ENCODE peak calls at places on chromosomes 11 and 22, in seven cellular contexts. S, O, I, E, R, F and W are unnamed samples.

GRCh38 chr22:37169947-37170688 is 17.9 kb downstream of the C1QTNF6 start:
- DNase-seq in R (no peak), O (no peak), I (no peak), S (no peak), E (no peak), F (peak), W (no peak)

GRCh38 chr11:111301004-111301839 is 2.9 kb downstream of the POU2AF3 start:
- DNase-seq in O (no peak), E (no peak), I (no peak), R (no peak), S (no peak), F (no peak), W (no peak)

GRCh38 chr11:59206635-59207034 is 6.1 kb downstream of the MPEG1 start:
- DNase-seq in O (no peak), I (no peak), R (peak), E (peak), F (no peak), S (no peak), W (no peak)

GRCh38 chr11:48193876-48194275 is 22.7 kb upstream of the OR4B1 start:
- DNase-seq in S (no peak), F (no peak), E (no peak), I (no peak), R (no peak), O (no peak), W (no peak)

GRCh38 chr11:21514298-21514697 is 678.6 kb upstream of the ANO5 start:
- DNase-seq in I (no peak), O (no peak), S (no peak), E (peak), F (no peak), R (peak), W (no peak)

GRCh38 chr22:22397875-22398524 is 110.5 kb downstream of the ZNF280B start:
- DNase-seq in E (no peak), F (peak), S (no peak), I (no peak), R (no peak), O (no peak), W (peak)

GRCh38 chr11:34972892-34973291 is 56.5 kb downstream of the PDHX start:
- DNase-seq in O (no peak), E (no peak), F (no peak), R (no peak), I (no peak), S (no peak), W (no peak)

GRCh38 chr22:35133702-35134395 is 67.9 kb downstream of the ISX start:
- DNase-seq in O (no peak), E (no peak), R (no peak), I (no peak), F (no peak), S (no peak), W (no peak)

GRCh38 chr11:35293034-35293433 is 126.3 kb downstream of the SLC1A2 start:
- DNase-seq in F (no peak), S (no peak), I (no peak), O (no peak), R (no peak), E (no peak), W (no peak)

GRCh38 chr22:26857169-26857568 is 199.8 kb downstream of the MIAT start:
- DNase-seq in O (no peak), S (no peak), E (no peak), R (no peak), F (no peak), I (no peak), W (no peak)

GRCh38 chr11:121890377-121890776 is 225.6 kb downstream of the BLID start:
- DNase-seq in R (no peak), F (no peak), S (no peak), O (no peak), I (no peak), E (no peak), W (no peak)

GRCh38 chr11:111878385-111878765 is 590 bp downstream of the FDXACB1 start:
- DNase-seq in R (no peak), E (no peak), O (no peak), S (no peak), I (no peak), F (no peak), W (no peak)

GRCh38 chr11:28984216-28984615 is 876.0 kb downstream of the METTL15 start:
- DNase-seq in R (no peak), I (no peak), O (no peak), S (no peak), E (no peak), F (no peak), W (no peak)

GRCh38 chr11:111801135-111801534 is 34.9 kb upstream of the PPP2R1B start:
- DNase-seq in F (no peak), E (no peak), S (no peak), O (no peak), R (no peak), I (no peak), W (no peak)

GRCh38 chr22:38953577-38954413 is 3.6 kb upstream of the APOBEC3A start:
- DNase-seq in I (no peak), F (no peak), E (no peak), O (no peak), R (no peak), S (peak), W (peak)

GRCh38 chr11:78149646-78150045 is 10.2 kb upstream of the ALG8 start:
- DNase-seq in R (no peak), E (no peak), I (no peak), S (no peak), F (no peak), O (no peak), W (no peak)
- TF ChIP-seq CTCF in R (no peak), E (no peak), I (no peak), S (no peak), F (peak), O (no peak), W (peak)

GRCh38 chr11:113562576-113562975 is 87.4 kb upstream of the DRD2 start:
- DNase-seq in E (no peak), O (no peak), S (no peak), R (no peak), F (no peak), I (no peak), W (no peak)

GRCh38 chr11:113567097-113567496 is 91.9 kb upstream of the DRD2 start:
- DNase-seq in R (no peak), F (no peak), O (no peak), S (no peak), I (no peak), E (no peak), W (no peak)

GRCh38 chr11:113567867-113568266 is 92.7 kb upstream of the DRD2 start:
- DNase-seq in R (no peak), F (no peak), S (no peak), O (no peak), E (no peak), I (no peak), W (no peak)

GRCh38 chr11:113562981-113563461 is 87.8 kb upstream of the DRD2 start:
- DNase-seq in E (no peak), R (no peak), F (no peak), O (no peak), I (no peak), S (no peak), W (no peak)

GRCh38 chr11:113563766-113564165 is 88.6 kb upstream of the DRD2 start:
- DNase-seq in S (no peak), R (no peak), O (no peak), E (no peak), F (no peak), I (no peak), W (no peak)
- TF ChIP-seq CTCF in S (no peak), R (no peak), O (no peak), E (no peak), F (no peak), I (no peak), W (no peak)

GRCh38 chr11:13776134-13776815 is 107.8 kb downstream of the FAR1 start:
- DNase-seq in R (peak), I (no peak), S (no peak), O (no peak), E (peak), F (no peak), W (no peak)
- TF ChIP-seq CTCF in R (peak), I (no peak), S (no peak), O (no peak), E (peak), F (no peak), W (no peak)

GRCh38 chr11:43278302-43278956 is 33.4 kb upstream of the API5 start:
- DNase-seq in F (no peak), R (peak), I (no peak), O (no peak), E (no peak), S (peak), W (no peak)
- TF ChIP-seq CTCF in F (peak), R (peak), I (no peak), O (no peak), E (peak), S (peak), W (peak)

DNA sequence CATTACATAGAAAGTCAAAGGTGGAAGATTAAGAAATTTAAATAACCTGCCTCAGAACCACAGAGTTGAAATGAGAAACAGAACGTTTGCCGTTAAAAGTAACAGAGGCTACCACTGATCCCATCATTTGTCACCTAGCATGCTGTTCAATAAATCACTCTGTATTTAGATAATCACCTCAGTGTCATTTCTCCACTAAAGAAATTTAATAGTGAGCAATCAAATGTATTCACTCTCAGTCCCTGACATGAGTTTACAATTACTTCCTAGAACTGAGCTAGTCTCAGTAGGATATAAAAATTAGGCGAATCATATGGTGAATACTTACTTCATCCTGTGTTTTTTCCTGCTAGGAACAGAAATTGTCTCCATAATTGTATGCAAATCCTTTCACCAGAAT is 169.6 kb downstream of the MSANTD4 start:
- DNase-seq in R (no peak), I (no peak), F (no peak), E (no peak), O (no peak), S (no peak), W (no peak)
- TF ChIP-seq CTCF in R (no peak), I (no peak), F (no peak), E (no peak), O (no peak), S (no peak), W (no peak)

GRCh38 chr11:90113541-90113940 is 20.9 kb upstream of the NAALAD2 start:
- DNase-seq in I (no peak), O (no peak), S (no peak), R (no peak), F (no peak), E (no peak), W (no peak)
- TF ChIP-seq CTCF in I (no peak), O (peak), S (peak), R (peak), F (peak), E (peak), W (peak)